ENCODE peak calls at places on chromosomes 1 and 21, in seven cellular contexts. G is HCT116, Z is lower leg skin, X is IMR-90, K is K562, A is H54, P is A549. S is an unnamed sample.

GRCh38 chr1:58597991-58598390 is 20.9 kb upstream of the TACSTD2 start:
- DNase-seq in G (no peak), Z (no peak), X (no peak), K (no peak), A (no peak), P (no peak), S (no peak)

GRCh38 chr1:104378414-104378813 is 628.7 kb downstream of the AMY1C start:
- DNase-seq in G (no peak), Z (no peak), X (no peak), K (no peak), A (no peak), P (no peak), S (no peak)

GRCh38 chr21:44057960-44058651 is 46.0 kb downstream of the TRAPPC10 start:
- DNase-seq in G (no peak), Z (no peak), X (peak), K (no peak), A (no peak), P (no peak), S (no peak)

GRCh38 chr1:229378586-229379442 is 36.0 kb upstream of the CCSAP start:
- DNase-seq in G (no peak), Z (no peak), X (no peak), K (no peak), A (no peak), P (no peak), S (no peak)

GRCh38 chr1:10540277-10541005 is 65.7 kb downstream of the PEX14 start:
- DNase-seq in G (no peak), Z (no peak), X (peak), K (no peak), A (no peak), P (no peak), S (no peak)

GRCh38 chr1:47031059-47031458 is 7.6 kb downstream of the CYP4X1 start:
- DNase-seq in G (no peak), Z (peak), X (no peak), K (no peak), A (peak), P (no peak), S (no peak)

GRCh38 chr1:221741364-221741970 is 422 bp downstream of the DUSP10 start:
- DNase-seq in G (no peak), Z (peak), X (peak), K (peak), A (no peak), P (peak), S (no peak)

GRCh38 chr1:47587891-47588582 is 150.2 kb downstream of the FOXD2 start:
- DNase-seq in G (no peak), Z (no peak), X (no peak), K (no peak), A (no peak), P (no peak), S (no peak)

GRCh38 chr21:46095814-46096595 is 1.9 kb upstream of the COL6A2 start:
- DNase-seq in G (no peak), Z (peak), X (no peak), K (peak), A (no peak), P (no peak), S (no peak)

DNA sequence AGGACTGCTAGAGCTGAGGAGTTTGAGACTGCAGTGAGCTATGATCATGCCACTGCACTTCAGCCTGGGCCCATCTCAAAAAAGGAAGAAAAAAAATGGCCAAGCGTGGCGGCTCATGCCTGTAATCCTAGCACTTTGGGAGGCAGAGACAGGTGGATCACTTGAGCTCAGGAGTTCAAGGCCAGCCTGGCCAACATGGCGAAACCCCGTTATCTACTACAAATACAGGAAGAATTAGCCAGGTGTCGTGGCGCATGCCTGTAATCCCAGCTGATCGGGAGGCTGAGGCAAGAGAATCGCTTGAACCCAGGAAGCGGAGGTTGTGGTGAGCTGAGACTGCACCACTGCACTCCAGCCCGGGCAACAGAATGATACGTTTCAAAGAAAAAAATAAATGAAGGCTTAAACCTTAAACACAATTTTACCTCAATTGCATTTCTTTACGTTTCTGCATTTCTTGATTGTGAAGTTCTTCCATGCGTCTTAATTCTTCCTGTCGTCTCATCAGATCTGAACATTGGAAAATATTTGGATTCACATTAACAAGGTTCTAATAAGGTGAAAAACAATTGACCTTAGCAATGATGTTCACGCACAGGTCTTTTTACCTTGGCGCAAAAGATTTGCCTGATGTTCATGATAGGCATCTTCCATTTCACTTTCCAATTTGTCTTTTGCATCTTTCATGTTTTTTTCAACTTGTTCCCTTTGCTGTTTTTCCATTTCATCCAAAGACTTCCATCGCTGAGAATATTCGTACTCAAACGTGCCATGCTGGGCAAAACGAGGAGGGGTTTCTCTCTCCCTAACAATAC is 4.2 kb downstream of the SFPQ start:
- DNase-seq in G (no peak), Z (no peak), X (no peak), K (no peak), A (no peak), P (no peak), S (no peak)
- TF ChIP-seq POLR2A in G (no peak), Z (no peak), X (no peak), K (no peak), A (no peak), P (no peak), S (no peak)

DNA sequence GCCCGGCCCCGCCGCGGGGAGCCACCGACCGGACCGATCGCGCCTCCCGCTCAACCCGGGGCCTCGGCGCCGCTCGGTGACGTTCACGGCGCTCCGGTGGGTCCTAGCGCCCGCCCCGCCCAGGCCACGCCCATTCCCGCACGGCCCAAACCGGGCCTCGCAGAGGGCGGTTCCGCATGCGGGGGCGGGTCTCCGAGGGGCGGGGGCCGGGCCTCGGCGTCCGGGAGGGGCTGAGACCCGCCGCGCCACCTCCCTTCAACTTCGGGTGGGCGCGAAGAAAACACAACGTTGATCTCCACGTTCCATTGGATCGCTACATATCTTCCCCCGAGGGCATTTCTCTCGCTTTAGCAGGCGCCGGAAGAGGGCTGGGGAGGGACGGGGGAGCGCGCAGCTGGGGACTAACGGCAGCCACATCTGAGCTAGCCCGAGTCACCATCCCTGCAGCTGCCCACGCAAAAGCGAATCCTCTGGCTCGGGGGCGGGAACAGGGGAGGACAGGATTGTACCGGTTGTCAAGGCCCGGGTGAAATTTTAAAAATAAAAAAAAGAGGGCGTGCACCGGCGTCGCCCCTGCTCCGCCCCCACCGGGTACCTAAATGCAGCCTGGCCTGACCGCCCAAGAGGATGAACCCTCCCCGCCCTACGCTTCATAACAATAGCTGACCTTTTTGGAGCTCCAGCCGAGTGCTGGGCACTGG is at the start of gene MAD2L2:
- DNase-seq in G (peak), Z (peak), X (peak), K (peak), A (peak), P (peak), S (no peak)
- TF ChIP-seq POLR2A in G (peak), Z (no peak), X (peak), K (peak), A (peak), P (no peak), S (peak)

DNA sequence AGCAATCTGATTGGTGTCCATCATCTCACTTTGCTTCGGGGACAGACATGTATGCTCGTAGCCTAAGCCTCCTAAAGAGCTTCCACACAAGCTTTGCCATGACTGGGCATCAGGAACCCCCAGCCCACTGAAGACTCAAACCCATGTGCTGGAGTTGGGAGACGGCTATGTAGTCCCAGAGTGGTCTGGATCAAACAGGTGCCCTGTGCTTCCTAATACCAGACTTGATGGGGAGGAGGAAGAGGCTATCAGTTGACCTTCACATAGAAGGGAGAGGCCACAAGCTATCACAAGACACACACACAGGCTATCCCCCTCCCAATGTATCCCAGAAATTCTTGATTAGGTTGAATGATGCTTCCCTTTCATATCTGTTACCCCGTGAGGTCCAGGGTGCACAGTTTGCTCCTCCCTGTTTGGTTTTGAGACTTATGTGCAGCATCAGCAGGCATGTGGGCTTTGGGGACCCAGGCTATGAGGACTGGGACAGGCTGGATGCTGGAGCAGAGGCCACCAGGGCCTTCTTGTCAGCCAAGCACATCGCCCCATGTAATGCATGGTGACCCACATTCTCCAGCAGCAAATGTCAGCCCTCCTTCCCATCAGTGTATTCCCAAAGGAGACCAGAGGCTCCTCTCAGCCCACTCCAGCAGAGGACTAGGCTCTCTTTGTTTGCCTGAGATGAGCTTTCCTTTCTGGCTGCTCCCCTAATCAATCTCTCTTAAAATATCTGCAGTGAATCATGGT is 159.9 kb downstream of the GRIK3 start:
- DNase-seq in G (no peak), Z (no peak), X (no peak), K (no peak), A (no peak), P (no peak), S (no peak)
- TF ChIP-seq POLR2A in G (no peak), Z (no peak), X (no peak), K (no peak), A (no peak), P (no peak), S (no peak)

GRCh38 chr1:14929547-14930223 is 223.9 kb upstream of the TMEM51 start:
- DNase-seq in G (no peak), Z (peak), X (peak), K (peak), A (no peak), P (no peak), S (no peak)
- TF ChIP-seq POLR2A in G (no peak), Z (no peak), X (peak), K (no peak), A (no peak), P (no peak), S (no peak)

S was measured in esophagus squamous epithelium.